ENCODE peak calls at places on chromosomes 2 and 18, in five cellular contexts. One of them, this sample, is unnamed. For H3K4me1, the result is how much of the 10 kb centered on the place peaks cover.

GRCh38 chr2:109170645-109171044 is 41.6 kb downstream of the SH3RF3 start:
- DNase-seq in heart right ventricle: no peak
- DNase-seq in breast epithelium: no peak
- DNase-seq in cardiac muscle cell: no peak
- DNase-seq in kidney: no peak
- DNase-seq in this sample: no peak

GRCh38 chr2:173898996-173899395 is 66.2 kb downstream of the SP3 start:
- DNase-seq in breast epithelium: no peak
- DNase-seq in kidney: no peak
- DNase-seq in heart right ventricle: no peak
- DNase-seq in cardiac muscle cell: no peak
- DNase-seq in this sample: no peak

GRCh38 chr2:29011650-29012060 is 30.6 kb downstream of the TOGARAM2 start:
- DNase-seq in heart right ventricle: peak
- DNase-seq in kidney: peak
- DNase-seq in cardiac muscle cell: peak
- DNase-seq in breast epithelium: no peak
- DNase-seq in this sample: peak

GRCh38 chr2:117949800-117950199 is 64.1 kb downstream of the CCDC93 start:
- DNase-seq in breast epithelium: no peak
- DNase-seq in heart right ventricle: no peak
- DNase-seq in kidney: no peak
- DNase-seq in cardiac muscle cell: no peak
- DNase-seq in this sample: no peak

GRCh38 chr2:206971805-206972204 is 32.5 kb downstream of the CPO start:
- DNase-seq in kidney: no peak
- DNase-seq in cardiac muscle cell: peak
- DNase-seq in breast epithelium: no peak
- DNase-seq in heart right ventricle: no peak
- DNase-seq in this sample: peak

GRCh38 chr2:56068746-56069145 is 115.0 kb upstream of the CCDC85A start:
- DNase-seq in cardiac muscle cell: no peak
- DNase-seq in kidney: no peak
- DNase-seq in breast epithelium: no peak
- DNase-seq in heart right ventricle: no peak
- DNase-seq in this sample: no peak

GRCh38 chr2:17199741-17200140 is 318.5 kb downstream of the RAD51AP2 start:
- DNase-seq in kidney: no peak
- DNase-seq in cardiac muscle cell: no peak
- DNase-seq in heart right ventricle: no peak
- DNase-seq in breast epithelium: no peak
- DNase-seq in this sample: no peak

GRCh38 chr2:160199683-160200389 is at the start of gene ITGB6:
- DNase-seq in cardiac muscle cell: no peak
- DNase-seq in kidney: no peak
- DNase-seq in heart right ventricle: no peak
- DNase-seq in breast epithelium: no peak
- DNase-seq in this sample: no peak

GRCh38 chr2:112481050-112481527 is 867 bp upstream of the TTL start:
- DNase-seq in heart right ventricle: peak
- DNase-seq in kidney: peak
- DNase-seq in breast epithelium: peak
- DNase-seq in cardiac muscle cell: peak
- DNase-seq in this sample: peak

GRCh38 chr2:226733189-226733858 is 66.3 kb downstream of the IRS1 start:
- DNase-seq in cardiac muscle cell: peak
- DNase-seq in kidney: no peak
- DNase-seq in heart right ventricle: no peak
- DNase-seq in breast epithelium: no peak
- DNase-seq in this sample: no peak

GRCh38 chr2:28747714-28748113 is 3.9 kb upstream of the PPP1CB start:
- DNase-seq in breast epithelium: no peak
- DNase-seq in heart right ventricle: no peak
- DNase-seq in cardiac muscle cell: no peak
- DNase-seq in kidney: no peak
- DNase-seq in this sample: no peak

GRCh38 chr2:27049422-27050280 is 1.8 kb upstream of the AGBL5 start:
- DNase-seq in kidney: peak
- DNase-seq in cardiac muscle cell: no peak
- DNase-seq in heart right ventricle: no peak
- DNase-seq in breast epithelium: no peak
- DNase-seq in this sample: peak

GRCh38 chr2:176428943-176429469 is 159.8 kb downstream of the MTX2 start:
- DNase-seq in heart right ventricle: no peak
- DNase-seq in cardiac muscle cell: no peak
- DNase-seq in breast epithelium: no peak
- DNase-seq in kidney: no peak
- DNase-seq in this sample: no peak

GRCh38 chr2:39435974-39436591 is 1.0 kb downstream of the MAP4K3 start:
- DNase-seq in cardiac muscle cell: peak
- DNase-seq in breast epithelium: no peak
- DNase-seq in kidney: peak
- DNase-seq in heart right ventricle: no peak
- DNase-seq in this sample: no peak

GRCh38 chr2:120869659-120870466 is 134.2 kb downstream of the GLI2 start:
- DNase-seq in kidney: peak
- DNase-seq in heart right ventricle: no peak
- DNase-seq in breast epithelium: no peak
- DNase-seq in cardiac muscle cell: no peak
- DNase-seq in this sample: no peak

GRCh38 chr2:168210898-168211570 is 36.4 kb downstream of the STK39 start:
- DNase-seq in kidney: no peak
- DNase-seq in breast epithelium: no peak
- DNase-seq in cardiac muscle cell: peak
- DNase-seq in heart right ventricle: no peak
- DNase-seq in this sample: no peak

GRCh38 chr2:222959358-222959757 is 92.6 kb upstream of the KCNE4 start:
- DNase-seq in kidney: peak
- DNase-seq in cardiac muscle cell: peak
- DNase-seq in heart right ventricle: no peak
- DNase-seq in breast epithelium: no peak
- DNase-seq in this sample: no peak

GRCh38 chr2:86298411-86299390 is 38.7 kb downstream of the REEP1 start:
- DNase-seq in cardiac muscle cell: peak
- DNase-seq in heart right ventricle: no peak
- DNase-seq in breast epithelium: no peak
- DNase-seq in kidney: no peak
- DNase-seq in this sample: no peak

GRCh38 chr2:84297155-84297554 is 161.9 kb downstream of the SUCLG1 start:
- DNase-seq in heart right ventricle: no peak
- DNase-seq in kidney: no peak
- DNase-seq in breast epithelium: no peak
- DNase-seq in cardiac muscle cell: no peak
- DNase-seq in this sample: peak

GRCh38 chr2:231800493-231801091 is 14.3 kb downstream of the COPS7B start:
- DNase-seq in cardiac muscle cell: peak
- DNase-seq in breast epithelium: no peak
- DNase-seq in heart right ventricle: peak
- DNase-seq in kidney: no peak
- DNase-seq in this sample: peak

GRCh38 chr2:97932975-97933662 is 62.6 kb downstream of the TMEM131 start:
- DNase-seq in heart right ventricle: no peak
- DNase-seq in cardiac muscle cell: no peak
- DNase-seq in breast epithelium: no peak
- DNase-seq in kidney: no peak
- DNase-seq in this sample: no peak

GRCh38 chr18:63844254-63844653 is 43.3 kb upstream of the SERPINB2 start:
- DNase-seq in heart right ventricle: no peak
- DNase-seq in kidney: no peak
- DNase-seq in breast epithelium: no peak
- DNase-seq in cardiac muscle cell: peak
- DNase-seq in this sample: no peak

GRCh38 chr18:45957100-45957499 is 10.0 kb downstream of the EPG5 start:
- DNase-seq in heart right ventricle: no peak
- DNase-seq in kidney: no peak
- DNase-seq in breast epithelium: no peak
- DNase-seq in cardiac muscle cell: peak
- DNase-seq in this sample: no peak

GRCh38 chr2:47303341-47304148 is 99.4 kb upstream of the MSH2 start:
- DNase-seq in cardiac muscle cell: peak
- DNase-seq in heart right ventricle: no peak
- DNase-seq in breast epithelium: no peak
- DNase-seq in kidney: no peak
- DNase-seq in this sample: no peak

GRCh38 chr2:48043746-48044145 is 137.4 kb upstream of the FBXO11 start:
- DNase-seq in kidney: no peak
- DNase-seq in heart right ventricle: no peak
- DNase-seq in cardiac muscle cell: no peak
- DNase-seq in breast epithelium: no peak
- DNase-seq in this sample: no peak

DNA sequence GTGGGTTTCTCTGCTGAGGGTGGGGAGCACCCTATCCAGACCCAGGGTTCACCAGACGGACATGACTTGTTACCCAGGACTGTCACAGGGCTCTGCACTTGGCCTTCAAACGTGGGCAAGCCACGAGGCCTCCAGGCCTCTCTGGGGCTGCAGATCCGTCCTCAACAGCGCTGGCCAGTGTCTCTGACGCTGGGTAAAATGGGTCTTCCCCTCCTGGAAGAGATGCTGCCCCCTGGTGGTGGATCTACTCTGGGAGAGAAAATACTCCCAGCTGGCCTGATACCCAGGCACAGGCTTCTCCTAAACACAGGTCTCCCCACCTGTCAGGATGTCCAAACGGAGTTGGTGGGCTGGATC is 3.7 kb downstream of the GPR17 start:
- DNase-seq in heart right ventricle: peak
- DNase-seq in kidney: peak
- DNase-seq in breast epithelium: peak
- DNase-seq in cardiac muscle cell: peak
- DNase-seq in this sample: peak
- H3K4me1 ChIP-seq in heart right ventricle: half or more
- H3K4me1 ChIP-seq in kidney: under half
- H3K4me1 ChIP-seq in breast epithelium: under half
- H3K4me1 ChIP-seq in cardiac muscle cell: under half
- H3K4me1 ChIP-seq in this sample: under half

GRCh38 chr18:47873625-47874024 is 56.8 kb downstream of the SMAD2 start:
- DNase-seq in breast epithelium: no peak
- DNase-seq in kidney: no peak
- DNase-seq in heart right ventricle: no peak
- DNase-seq in cardiac muscle cell: no peak
- DNase-seq in this sample: no peak

GRCh38 chr18:47881042-47881441 is 49.4 kb downstream of the SMAD2 start:
- DNase-seq in breast epithelium: no peak
- DNase-seq in heart right ventricle: no peak
- DNase-seq in cardiac muscle cell: no peak
- DNase-seq in kidney: no peak
- DNase-seq in this sample: no peak

GRCh38 chr18:47872426-47872825 is 58.0 kb downstream of the SMAD2 start:
- DNase-seq in breast epithelium: no peak
- DNase-seq in heart right ventricle: no peak
- DNase-seq in kidney: no peak
- DNase-seq in cardiac muscle cell: no peak
- DNase-seq in this sample: no peak

GRCh38 chr18:47877892-47878291 is 52.6 kb downstream of the SMAD2 start:
- DNase-seq in cardiac muscle cell: no peak
- DNase-seq in heart right ventricle: no peak
- DNase-seq in breast epithelium: no peak
- DNase-seq in kidney: no peak
- DNase-seq in this sample: no peak

GRCh38 chr18:47876813-47877212 is 53.6 kb downstream of the SMAD2 start:
- DNase-seq in heart right ventricle: no peak
- DNase-seq in cardiac muscle cell: no peak
- DNase-seq in kidney: no peak
- DNase-seq in breast epithelium: no peak
- DNase-seq in this sample: no peak
- TF ChIP-seq CTCF in heart right ventricle: no peak
- TF ChIP-seq CTCF in cardiac muscle cell: no peak
- TF ChIP-seq CTCF in kidney: no peak
- TF ChIP-seq CTCF in breast epithelium: no peak
- TF ChIP-seq CTCF in this sample: no peak

GRCh38 chr2:132416996-132417395 is 391 bp downstream of the GPR39 start:
- DNase-seq in heart right ventricle: no peak
- DNase-seq in cardiac muscle cell: no peak
- DNase-seq in kidney: no peak
- DNase-seq in breast epithelium: no peak
- DNase-seq in this sample: peak
- H3K4me3 ChIP-seq in heart right ventricle: peak
- H3K4me3 ChIP-seq in cardiac muscle cell: peak
- H3K4me3 ChIP-seq in kidney: peak
- H3K4me3 ChIP-seq in breast epithelium: peak
- H3K4me3 ChIP-seq in this sample: no peak

GRCh38 chr2:189409136-189409535 is 32.1 kb upstream of the WDR75 start:
- DNase-seq in breast epithelium: no peak
- DNase-seq in heart right ventricle: no peak
- DNase-seq in kidney: no peak
- DNase-seq in cardiac muscle cell: peak
- DNase-seq in this sample: no peak
- H3K4me1 ChIP-seq in breast epithelium: under half
- H3K4me1 ChIP-seq in heart right ventricle: under half
- H3K4me1 ChIP-seq in kidney: under half
- H3K4me1 ChIP-seq in cardiac muscle cell: under half
- H3K4me1 ChIP-seq in this sample: under half

DNA sequence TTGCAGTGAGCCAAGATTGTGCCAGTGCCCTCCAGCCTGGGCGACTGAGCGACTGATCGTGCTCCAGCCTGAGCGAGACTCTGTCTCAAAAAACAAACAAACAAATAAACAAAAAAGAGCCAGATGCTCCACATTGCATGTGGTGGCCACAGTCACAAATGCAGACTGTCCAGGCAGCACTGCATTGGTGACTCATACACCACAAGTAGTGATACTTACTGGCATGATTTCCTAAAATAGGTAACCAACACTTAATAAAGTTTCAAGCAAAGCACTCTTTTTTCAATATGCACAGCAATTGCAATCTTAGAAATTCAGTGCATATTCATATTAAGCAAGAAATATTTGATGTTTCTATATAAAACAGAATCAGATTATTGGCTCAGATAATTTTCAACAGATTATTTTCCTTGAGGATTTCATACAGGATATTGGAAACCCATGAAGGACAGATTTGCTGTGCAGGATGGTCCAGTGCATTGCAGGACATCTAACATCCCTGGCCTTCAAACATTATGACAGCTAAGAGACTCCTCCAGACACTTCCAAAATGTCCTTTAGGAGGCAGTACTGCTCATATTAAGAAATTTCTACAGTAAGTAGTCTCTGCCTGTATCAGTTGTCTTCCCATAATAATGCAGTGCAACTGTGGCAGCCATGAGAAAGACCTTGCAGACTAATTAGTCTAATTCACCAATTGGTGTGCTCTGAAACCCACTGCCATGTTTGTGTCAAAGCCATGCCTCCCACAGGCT is 10.5 kb upstream of the SLC1A4 start:
- DNase-seq in heart right ventricle: no peak
- DNase-seq in kidney: no peak
- DNase-seq in cardiac muscle cell: peak
- DNase-seq in breast epithelium: no peak
- DNase-seq in this sample: no peak
- TF ChIP-seq CTCF in heart right ventricle: peak
- TF ChIP-seq CTCF in kidney: no peak
- TF ChIP-seq CTCF in cardiac muscle cell: peak
- TF ChIP-seq CTCF in breast epithelium: no peak
- TF ChIP-seq CTCF in this sample: no peak

GRCh38 chr2:42547446-42548295 is 20.8 kb upstream of the MTA3 start:
- DNase-seq in cardiac muscle cell: no peak
- DNase-seq in kidney: no peak
- DNase-seq in heart right ventricle: no peak
- DNase-seq in breast epithelium: no peak
- DNase-seq in this sample: no peak
- H3K4me3 ChIP-seq in cardiac muscle cell: no peak
- H3K4me3 ChIP-seq in kidney: no peak
- H3K4me3 ChIP-seq in heart right ventricle: no peak
- H3K4me3 ChIP-seq in breast epithelium: no peak
- H3K4me3 ChIP-seq in this sample: no peak

GRCh38 chr2:20642026-20642971 is 8.6 kb downstream of the HS1BP3 start:
- DNase-seq in heart right ventricle: peak
- DNase-seq in breast epithelium: peak
- DNase-seq in cardiac muscle cell: peak
- DNase-seq in kidney: peak
- DNase-seq in this sample: peak
- H3K4me1 ChIP-seq in heart right ventricle: under half
- H3K4me1 ChIP-seq in breast epithelium: under half
- H3K4me1 ChIP-seq in cardiac muscle cell: under half
- H3K4me1 ChIP-seq in kidney: under half
- H3K4me1 ChIP-seq in this sample: under half